ENCODE peak calls at places on chromosomes 3 and 15, in ten cellular contexts. One of them, this sample, is unnamed.

GRCh38 chr15:25849431-25849921 is 13.7 kb downstream of the ATP10A start:
- DNase-seq in GM20000: no peak
- DNase-seq in body of pancreas: no peak
- DNase-seq in endothelial cell: no peak
- DNase-seq in cardiac muscle cell: no peak
- DNase-seq in HFF-Myc: peak
- DNase-seq in RWPE1: no peak
- DNase-seq in CD4-positive, alpha-beta T cell: no peak
- DNase-seq in AG04450: no peak
- DNase-seq in GM10248: no peak
- DNase-seq in this sample: peak

GRCh38 chr15:63941698-63942465 is 104.4 kb downstream of the DAPK2 start:
- DNase-seq in GM20000: no peak
- DNase-seq in body of pancreas: no peak
- DNase-seq in endothelial cell: no peak
- DNase-seq in cardiac muscle cell: no peak
- DNase-seq in HFF-Myc: no peak
- DNase-seq in RWPE1: no peak
- DNase-seq in CD4-positive, alpha-beta T cell: no peak
- DNase-seq in AG04450: no peak
- DNase-seq in GM10248: no peak
- DNase-seq in this sample: no peak

GRCh38 chr3:100216713-100217112 is 44.1 kb upstream of the TBC1D23 start:
- DNase-seq in GM20000: no peak
- DNase-seq in body of pancreas: no peak
- DNase-seq in endothelial cell: no peak
- DNase-seq in cardiac muscle cell: no peak
- DNase-seq in HFF-Myc: no peak
- DNase-seq in RWPE1: no peak
- DNase-seq in CD4-positive, alpha-beta T cell: no peak
- DNase-seq in AG04450: no peak
- DNase-seq in GM10248: no peak
- DNase-seq in this sample: no peak

GRCh38 chr3:154953538-154953937 is 126.6 kb upstream of the MME start:
- DNase-seq in GM20000: no peak
- DNase-seq in body of pancreas: no peak
- DNase-seq in endothelial cell: no peak
- DNase-seq in cardiac muscle cell: no peak
- DNase-seq in HFF-Myc: no peak
- DNase-seq in RWPE1: no peak
- DNase-seq in CD4-positive, alpha-beta T cell: no peak
- DNase-seq in AG04450: no peak
- DNase-seq in GM10248: no peak
- DNase-seq in this sample: no peak

GRCh38 chr3:13262493-13263211 is 157.5 kb downstream of the NUP210 start:
- DNase-seq in GM20000: no peak
- DNase-seq in body of pancreas: no peak
- DNase-seq in endothelial cell: peak
- DNase-seq in cardiac muscle cell: no peak
- DNase-seq in HFF-Myc: no peak
- DNase-seq in RWPE1: no peak
- DNase-seq in CD4-positive, alpha-beta T cell: no peak
- DNase-seq in AG04450: no peak
- DNase-seq in GM10248: no peak
- DNase-seq in this sample: no peak

GRCh38 chr3:127894461-127894860 is 20.6 kb upstream of the KBTBD12 start:
- DNase-seq in GM20000: no peak
- DNase-seq in body of pancreas: no peak
- DNase-seq in endothelial cell: no peak
- DNase-seq in cardiac muscle cell: no peak
- DNase-seq in HFF-Myc: no peak
- DNase-seq in RWPE1: no peak
- DNase-seq in CD4-positive, alpha-beta T cell: no peak
- DNase-seq in AG04450: no peak
- DNase-seq in GM10248: no peak
- DNase-seq in this sample: no peak

GRCh38 chr3:56806407-56806806 is 4.7 kb upstream of the ARHGEF3 start:
- DNase-seq in GM20000: no peak
- DNase-seq in body of pancreas: no peak
- DNase-seq in endothelial cell: no peak
- DNase-seq in cardiac muscle cell: no peak
- DNase-seq in HFF-Myc: no peak
- DNase-seq in RWPE1: no peak
- DNase-seq in CD4-positive, alpha-beta T cell: no peak
- DNase-seq in AG04450: no peak
- DNase-seq in GM10248: no peak
- DNase-seq in this sample: no peak

GRCh38 chr15:98881526-98882517 is 125.8 kb downstream of the PGPEP1L start:
- DNase-seq in GM20000: peak
- DNase-seq in body of pancreas: peak
- DNase-seq in endothelial cell: peak
- DNase-seq in cardiac muscle cell: peak
- DNase-seq in HFF-Myc: no peak
- DNase-seq in RWPE1: no peak
- DNase-seq in CD4-positive, alpha-beta T cell: no peak
- DNase-seq in AG04450: no peak
- DNase-seq in GM10248: peak
- DNase-seq in this sample: no peak

GRCh38 chr3:28575100-28575747 is 226.6 kb upstream of the AZI2 start:
- DNase-seq in GM20000: no peak
- DNase-seq in body of pancreas: peak
- DNase-seq in endothelial cell: peak
- DNase-seq in cardiac muscle cell: peak
- DNase-seq in HFF-Myc: no peak
- DNase-seq in RWPE1: no peak
- DNase-seq in CD4-positive, alpha-beta T cell: no peak
- DNase-seq in AG04450: no peak
- DNase-seq in GM10248: no peak
- DNase-seq in this sample: no peak

GRCh38 chr3:23611737-23612295 is 193.9 kb upstream of the UBE2E1 start:
- DNase-seq in GM20000: no peak
- DNase-seq in body of pancreas: peak
- DNase-seq in endothelial cell: no peak
- DNase-seq in cardiac muscle cell: peak
- DNase-seq in HFF-Myc: no peak
- DNase-seq in RWPE1: no peak
- DNase-seq in CD4-positive, alpha-beta T cell: no peak
- DNase-seq in AG04450: peak
- DNase-seq in GM10248: no peak
- DNase-seq in this sample: no peak

GRCh38 chr3:23620044-23620443 is 185.7 kb upstream of the UBE2E1 start:
- DNase-seq in GM20000: no peak
- DNase-seq in body of pancreas: peak
- DNase-seq in endothelial cell: no peak
- DNase-seq in cardiac muscle cell: no peak
- DNase-seq in HFF-Myc: no peak
- DNase-seq in RWPE1: no peak
- DNase-seq in CD4-positive, alpha-beta T cell: no peak
- DNase-seq in AG04450: no peak
- DNase-seq in GM10248: no peak
- DNase-seq in this sample: no peak

GRCh38 chr3:23620616-23621015 is 185.1 kb upstream of the UBE2E1 start:
- DNase-seq in GM20000: no peak
- DNase-seq in body of pancreas: no peak
- DNase-seq in endothelial cell: no peak
- DNase-seq in cardiac muscle cell: no peak
- DNase-seq in HFF-Myc: no peak
- DNase-seq in RWPE1: no peak
- DNase-seq in CD4-positive, alpha-beta T cell: no peak
- DNase-seq in AG04450: no peak
- DNase-seq in GM10248: no peak
- DNase-seq in this sample: no peak

GRCh38 chr3:23612296-23612891 is 193.4 kb upstream of the UBE2E1 start:
- DNase-seq in GM20000: no peak
- DNase-seq in body of pancreas: no peak
- DNase-seq in endothelial cell: no peak
- DNase-seq in cardiac muscle cell: peak
- DNase-seq in HFF-Myc: no peak
- DNase-seq in RWPE1: peak
- DNase-seq in CD4-positive, alpha-beta T cell: no peak
- DNase-seq in AG04450: peak
- DNase-seq in GM10248: no peak
- DNase-seq in this sample: no peak

GRCh38 chr3:23615068-23615467 is 190.7 kb upstream of the UBE2E1 start:
- DNase-seq in GM20000: no peak
- DNase-seq in body of pancreas: no peak
- DNase-seq in endothelial cell: no peak
- DNase-seq in cardiac muscle cell: no peak
- DNase-seq in HFF-Myc: no peak
- DNase-seq in RWPE1: no peak
- DNase-seq in CD4-positive, alpha-beta T cell: no peak
- DNase-seq in AG04450: no peak
- DNase-seq in GM10248: no peak
- DNase-seq in this sample: no peak
- TF ChIP-seq CTCF in GM20000: no peak
- TF ChIP-seq CTCF in body of pancreas: no peak
- TF ChIP-seq CTCF in endothelial cell: no peak
- TF ChIP-seq CTCF in cardiac muscle cell: no peak
- TF ChIP-seq CTCF in HFF-Myc: no peak
- TF ChIP-seq CTCF in RWPE1: no peak
- TF ChIP-seq CTCF in CD4-positive, alpha-beta T cell: no peak
- TF ChIP-seq CTCF in AG04450: no peak
- TF ChIP-seq CTCF in GM10248: no peak
- TF ChIP-seq CTCF in this sample: no peak

GRCh38 chr3:106631378-106632083 is 745.7 kb upstream of the CCDC54 start:
- DNase-seq in GM20000: no peak
- DNase-seq in body of pancreas: no peak
- DNase-seq in endothelial cell: no peak
- DNase-seq in cardiac muscle cell: no peak
- DNase-seq in HFF-Myc: no peak
- DNase-seq in RWPE1: no peak
- DNase-seq in CD4-positive, alpha-beta T cell: no peak
- DNase-seq in AG04450: no peak
- DNase-seq in GM10248: no peak
- DNase-seq in this sample: no peak

GRCh38 chr3:106629215-106629832 is 747.9 kb upstream of the CCDC54 start:
- DNase-seq in GM20000: no peak
- DNase-seq in body of pancreas: no peak
- DNase-seq in endothelial cell: no peak
- DNase-seq in cardiac muscle cell: no peak
- DNase-seq in HFF-Myc: no peak
- DNase-seq in RWPE1: no peak
- DNase-seq in CD4-positive, alpha-beta T cell: no peak
- DNase-seq in AG04450: no peak
- DNase-seq in GM10248: no peak
- DNase-seq in this sample: no peak

GRCh38 chr3:106624154-106624553 is 753.1 kb upstream of the CCDC54 start:
- DNase-seq in GM20000: no peak
- DNase-seq in body of pancreas: no peak
- DNase-seq in endothelial cell: no peak
- DNase-seq in cardiac muscle cell: no peak
- DNase-seq in HFF-Myc: no peak
- DNase-seq in RWPE1: no peak
- DNase-seq in CD4-positive, alpha-beta T cell: no peak
- DNase-seq in AG04450: no peak
- DNase-seq in GM10248: no peak
- DNase-seq in this sample: no peak

DNA sequence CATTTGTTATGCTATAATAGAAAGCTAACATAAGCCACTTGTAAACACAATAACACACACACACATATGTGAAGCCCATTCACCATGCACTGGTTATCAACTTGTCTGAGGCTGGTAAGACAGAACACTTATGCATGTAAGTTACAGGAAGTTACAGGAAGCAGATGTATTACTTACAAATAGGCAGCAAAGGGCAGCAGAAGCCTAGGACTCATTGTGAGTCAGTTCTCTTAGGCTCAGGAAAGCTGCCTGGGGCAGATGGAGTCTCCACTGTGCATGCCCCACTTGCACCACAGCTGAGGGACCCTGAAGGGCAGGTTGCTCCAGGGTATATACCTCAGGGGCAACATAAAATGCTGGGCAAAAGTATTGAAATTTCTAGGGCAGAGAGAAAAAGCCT is 748.8 kb upstream of the CCDC54 start:
- DNase-seq in GM20000: no peak
- DNase-seq in body of pancreas: no peak
- DNase-seq in endothelial cell: no peak
- DNase-seq in cardiac muscle cell: no peak
- DNase-seq in HFF-Myc: peak
- DNase-seq in RWPE1: no peak
- DNase-seq in CD4-positive, alpha-beta T cell: no peak
- DNase-seq in AG04450: peak
- DNase-seq in GM10248: no peak
- DNase-seq in this sample: peak
- TF ChIP-seq CTCF in GM20000: no peak
- TF ChIP-seq CTCF in body of pancreas: no peak
- TF ChIP-seq CTCF in endothelial cell: no peak
- TF ChIP-seq CTCF in cardiac muscle cell: peak
- TF ChIP-seq CTCF in HFF-Myc: no peak
- TF ChIP-seq CTCF in RWPE1: no peak
- TF ChIP-seq CTCF in CD4-positive, alpha-beta T cell: no peak
- TF ChIP-seq CTCF in AG04450: no peak
- TF ChIP-seq CTCF in GM10248: no peak
- TF ChIP-seq CTCF in this sample: peak

DNA sequence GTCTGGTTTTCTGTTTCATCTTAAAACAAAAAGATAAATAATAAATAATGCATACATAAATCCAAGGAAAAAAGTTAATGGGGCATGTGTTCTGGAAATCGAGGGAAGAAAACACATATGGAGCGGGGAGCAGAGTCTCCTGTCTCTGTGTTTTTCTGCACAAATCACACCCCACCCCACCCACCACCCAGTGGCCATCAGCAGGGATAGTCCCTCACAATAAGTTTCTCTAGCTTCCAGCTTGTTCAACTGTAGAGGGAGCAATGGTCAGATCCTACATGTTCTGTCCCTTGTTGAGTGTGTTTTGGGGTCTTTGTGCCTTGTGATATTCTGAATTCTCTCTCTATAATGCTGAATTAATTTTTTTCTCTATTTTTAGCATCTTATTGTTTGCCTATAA is 26.8 kb upstream of the CHRNA7 start:
- DNase-seq in GM20000: no peak
- DNase-seq in body of pancreas: no peak
- DNase-seq in endothelial cell: no peak
- DNase-seq in cardiac muscle cell: no peak
- DNase-seq in HFF-Myc: no peak
- DNase-seq in RWPE1: no peak
- DNase-seq in CD4-positive, alpha-beta T cell: no peak
- DNase-seq in AG04450: no peak
- DNase-seq in GM10248: no peak
- DNase-seq in this sample: no peak
- TF ChIP-seq CTCF in GM20000: no peak
- TF ChIP-seq CTCF in body of pancreas: no peak
- TF ChIP-seq CTCF in endothelial cell: no peak
- TF ChIP-seq CTCF in cardiac muscle cell: no peak
- TF ChIP-seq CTCF in HFF-Myc: no peak
- TF ChIP-seq CTCF in RWPE1: no peak
- TF ChIP-seq CTCF in CD4-positive, alpha-beta T cell: no peak
- TF ChIP-seq CTCF in AG04450: no peak
- TF ChIP-seq CTCF in GM10248: no peak
- TF ChIP-seq CTCF in this sample: no peak

DNA sequence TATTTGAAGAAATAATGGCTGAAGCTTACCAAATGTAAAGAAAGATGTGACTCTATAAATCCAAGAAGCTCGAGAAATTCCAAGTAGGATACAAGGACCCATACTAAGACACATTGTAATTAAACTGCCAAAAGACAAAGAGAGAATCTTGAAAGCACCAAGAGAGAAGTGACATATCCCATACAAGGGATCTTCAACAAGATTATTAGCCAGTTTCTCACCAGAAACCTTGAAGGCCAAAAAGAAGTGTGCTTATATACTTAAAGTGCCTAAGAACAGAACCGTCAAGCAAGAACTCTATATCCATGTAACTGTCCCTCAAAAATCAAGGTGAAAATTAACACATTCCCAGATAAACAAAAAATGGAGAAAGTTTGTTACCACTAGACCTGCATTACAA is 220.5 kb downstream of the ADAMTS17 start:
- DNase-seq in GM20000: no peak
- DNase-seq in body of pancreas: no peak
- DNase-seq in endothelial cell: no peak
- DNase-seq in cardiac muscle cell: no peak
- DNase-seq in HFF-Myc: no peak
- DNase-seq in RWPE1: no peak
- DNase-seq in CD4-positive, alpha-beta T cell: no peak
- DNase-seq in AG04450: no peak
- DNase-seq in GM10248: no peak
- DNase-seq in this sample: no peak
- TF ChIP-seq CTCF in GM20000: no peak
- TF ChIP-seq CTCF in body of pancreas: no peak
- TF ChIP-seq CTCF in endothelial cell: no peak
- TF ChIP-seq CTCF in cardiac muscle cell: no peak
- TF ChIP-seq CTCF in HFF-Myc: no peak
- TF ChIP-seq CTCF in RWPE1: no peak
- TF ChIP-seq CTCF in CD4-positive, alpha-beta T cell: no peak
- TF ChIP-seq CTCF in AG04450: no peak
- TF ChIP-seq CTCF in GM10248: no peak
- TF ChIP-seq CTCF in this sample: no peak

This sample was measured in AG09309.